ENCODE peak calls at places on chromosomes 4 and X, in eight cellular contexts. I is WTC11, N is H1, J is K562, P is A549, T is HepG2, A is NB4, X is HCT116. M is an unnamed sample.

GRCh38 chr4:3700736-3701135 is 65.4 kb upstream of the ADRA2C start:
- DNase-seq in I (no peak), N (no peak), J (no peak), P (no peak), T (no peak), A (no peak), X (no peak), M (no peak)

GRCh38 chrX:150599226-150599625 is 30.8 kb downstream of the MTM1 start:
- DNase-seq in I (no peak), N (no peak), J (peak), P (peak), T (no peak), A (no peak), X (no peak), M (no peak)

GRCh38 chr4:8525383-8526120 is 54.6 kb upstream of the GPR78 start:
- DNase-seq in I (no peak), N (no peak), J (no peak), P (no peak), T (no peak), A (no peak), X (no peak), M (no peak)

GRCh38 chr4:80082693-80083092 is 9.7 kb upstream of the ANTXR2 start:
- DNase-seq in I (no peak), N (no peak), J (peak), P (no peak), T (no peak), A (no peak), X (no peak), M (no peak)

GRCh38 chrX:26851981-26852380 is 611.2 kb downstream of the PPP4R3C start:
- DNase-seq in I (no peak), N (no peak), J (no peak), P (no peak), T (peak), A (peak), X (peak), M (no peak)

GRCh38 chrX:38880460-38880859 is 79.2 kb downstream of the MID1IP1 start:
- DNase-seq in I (no peak), N (no peak), J (no peak), P (peak), T (peak), A (peak), X (no peak), M (no peak)

GRCh38 chr4:102553982-102554381 is 52.8 kb downstream of the NFKB1 start:
- DNase-seq in I (no peak), N (no peak), J (no peak), P (no peak), T (no peak), A (no peak), X (no peak), M (no peak)

GRCh38 chr4:119659576-119659975 is 31.0 kb upstream of the PDE5A start:
- DNase-seq in I (no peak), N (no peak), J (no peak), P (no peak), T (peak), A (no peak), X (no peak), M (no peak)

GRCh38 chrX:11893933-11894710 is 136.1 kb downstream of the MSL3 start:
- DNase-seq in I (no peak), N (no peak), J (no peak), P (no peak), T (no peak), A (no peak), X (no peak), M (no peak)

GRCh38 chr4:131459430-131460101 is 1689.5 kb upstream of the PCDH10 start:
- DNase-seq in I (no peak), N (no peak), J (no peak), P (no peak), T (no peak), A (no peak), X (no peak), M (no peak)

GRCh38 chrX:69539437-69539836 is 35.3 kb downstream of the NALF2 start:
- DNase-seq in I (no peak), N (no peak), J (no peak), P (no peak), T (no peak), A (no peak), X (no peak), M (no peak)

GRCh38 chr4:56134272-56134671 is 185.5 kb downstream of the CEP135 start:
- DNase-seq in I (no peak), N (no peak), J (no peak), P (no peak), T (peak), A (no peak), X (no peak), M (no peak)

GRCh38 chrX:40644175-40644574 is 3.2 kb downstream of the CXorf38 start:
- DNase-seq in I (no peak), N (no peak), J (no peak), P (no peak), T (no peak), A (peak), X (no peak), M (no peak)

GRCh38 chr4:159360549-159360948 is 257.7 kb downstream of the RAPGEF2 start:
- DNase-seq in I (no peak), N (no peak), J (no peak), P (no peak), T (no peak), A (no peak), X (no peak), M (no peak)

GRCh38 chr4:92234393-92235176 is 69.2 kb upstream of the GRID2 start:
- DNase-seq in I (no peak), N (no peak), J (no peak), P (no peak), T (peak), A (no peak), X (peak), M (no peak)

GRCh38 chr4:144562019-144562740 is 83.8 kb upstream of the HHIP start:
- DNase-seq in I (peak), N (no peak), J (no peak), P (no peak), T (no peak), A (no peak), X (no peak), M (no peak)
- TF ChIP-seq MAX in I (no peak), N (peak), J (no peak), P (no peak), T (no peak), A (no peak), X (no peak), M (peak)

GRCh38 chr4:83208776-83209365 is 75.7 kb downstream of the COQ2 start:
- DNase-seq in I (no peak), N (no peak), J (no peak), P (peak), T (no peak), A (no peak), X (no peak), M (no peak)

GRCh38 chr4:83205760-83206159 is 78.8 kb downstream of the COQ2 start:
- DNase-seq in I (no peak), N (no peak), J (no peak), P (no peak), T (no peak), A (no peak), X (no peak), M (no peak)

GRCh38 chr4:83208371-83208770 is 76.2 kb downstream of the COQ2 start:
- DNase-seq in I (no peak), N (no peak), J (no peak), P (peak), T (no peak), A (no peak), X (no peak), M (no peak)

GRCh38 chr4:83204731-83205130 is 79.9 kb downstream of the COQ2 start:
- DNase-seq in I (no peak), N (no peak), J (no peak), P (no peak), T (no peak), A (no peak), X (no peak), M (no peak)

GRCh38 chr4:83207497-83208105 is 77.0 kb downstream of the COQ2 start:
- DNase-seq in I (no peak), N (no peak), J (no peak), P (peak), T (no peak), A (no peak), X (peak), M (no peak)
- TF ChIP-seq MAX in I (no peak), N (no peak), J (no peak), P (peak), T (no peak), A (no peak), X (no peak), M (no peak)

GRCh38 chr4:105548483-105548882 is 3.9 kb upstream of the ARHGEF38 start:
- DNase-seq in I (no peak), N (no peak), J (no peak), P (no peak), T (no peak), A (no peak), X (no peak), M (no peak)
- TF ChIP-seq MAX in I (no peak), N (no peak), J (no peak), P (no peak), T (no peak), A (no peak), X (no peak), M (no peak)

GRCh38 chrX:332916-333610 is 14.5 kb upstream of the GTPBP6 start:
- DNase-seq in I (no peak), N (no peak), J (no peak), P (no peak), T (no peak), A (no peak), X (no peak), M (no peak)

GRCh38 chrX:331145-331771 is 12.7 kb upstream of the GTPBP6 start:
- DNase-seq in I (peak), N (peak), J (no peak), P (no peak), T (no peak), A (peak), X (no peak), M (peak)

GRCh38 chrX:332496-332860 is 13.9 kb upstream of the GTPBP6 start:
- DNase-seq in I (no peak), N (no peak), J (no peak), P (no peak), T (no peak), A (no peak), X (no peak), M (no peak)

GRCh38 chrX:330726-331144 is 12.1 kb upstream of the GTPBP6 start:
- DNase-seq in I (peak), N (no peak), J (no peak), P (no peak), T (no peak), A (no peak), X (no peak), M (peak)

GRCh38 chrX:331772-332495 is 13.3 kb upstream of the GTPBP6 start:
- DNase-seq in I (no peak), N (no peak), J (no peak), P (no peak), T (no peak), A (no peak), X (no peak), M (no peak)
- TF ChIP-seq MAX in I (no peak), N (no peak), J (no peak), P (no peak), T (no peak), A (no peak), X (no peak), M (no peak)

GRCh38 chr4:90002406-90003040 is 107.9 kb downstream of the MMRN1 start:
- DNase-seq in I (no peak), N (no peak), J (no peak), P (no peak), T (no peak), A (no peak), X (no peak), M (peak)

GRCh38 chr4:89997171-89997704 is 102.6 kb downstream of the MMRN1 start:
- DNase-seq in I (no peak), N (no peak), J (no peak), P (no peak), T (no peak), A (no peak), X (no peak), M (peak)

GRCh38 chr4:89995824-89996223 is 101.2 kb downstream of the MMRN1 start:
- DNase-seq in I (no peak), N (no peak), J (no peak), P (no peak), T (peak), A (no peak), X (no peak), M (no peak)

GRCh38 chr4:89998350-89999098 is 103.9 kb downstream of the MMRN1 start:
- DNase-seq in I (no peak), N (no peak), J (no peak), P (no peak), T (no peak), A (no peak), X (no peak), M (peak)

DNA sequence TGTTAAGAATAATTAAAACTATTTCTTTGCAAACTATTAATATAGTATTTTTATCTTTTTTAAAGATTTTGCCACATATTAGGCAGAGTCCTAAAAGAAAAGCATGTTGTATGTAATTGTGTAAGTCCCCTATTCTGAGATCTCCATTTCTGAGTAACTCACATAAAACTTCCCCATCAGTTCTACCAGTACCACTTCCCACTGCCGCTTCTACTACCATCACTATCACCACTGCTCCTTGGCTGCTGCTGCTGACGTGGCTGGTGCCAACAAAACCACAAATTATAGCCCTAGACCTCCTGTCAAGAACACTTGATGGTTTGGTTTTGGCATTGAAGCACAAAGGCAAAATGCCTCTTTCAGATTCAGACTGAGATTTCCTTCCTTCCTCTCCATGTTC is 106.3 kb downstream of the MMRN1 start:
- DNase-seq in I (no peak), N (no peak), J (no peak), P (no peak), T (no peak), A (no peak), X (no peak), M (no peak)
- TF ChIP-seq MAX in I (no peak), N (no peak), J (no peak), P (no peak), T (no peak), A (no peak), X (no peak), M (no peak)

GRCh38 chrX:9091253-9091652 is 57.3 kb upstream of the FAM9B start:
- DNase-seq in I (no peak), N (no peak), J (no peak), P (no peak), T (no peak), A (no peak), X (no peak), M (no peak)
- TF ChIP-seq MAX in I (no peak), N (no peak), J (no peak), P (no peak), T (no peak), A (no peak), X (no peak), M (no peak)

GRCh38 chr4:147515220-147515936 is 34.5 kb downstream of the EDNRA start:
- DNase-seq in I (no peak), N (no peak), J (no peak), P (no peak), T (no peak), A (no peak), X (no peak), M (no peak)

GRCh38 chr4:147518086-147518485 is 37.2 kb downstream of the EDNRA start:
- DNase-seq in I (no peak), N (no peak), J (no peak), P (no peak), T (no peak), A (no peak), X (no peak), M (no peak)

GRCh38 chr4:147513952-147514351 is 33.1 kb downstream of the EDNRA start:
- DNase-seq in I (no peak), N (no peak), J (no peak), P (peak), T (no peak), A (no peak), X (no peak), M (no peak)

GRCh38 chr4:147516133-147516532 is 35.2 kb downstream of the EDNRA start:
- DNase-seq in I (no peak), N (no peak), J (no peak), P (no peak), T (no peak), A (no peak), X (no peak), M (no peak)

GRCh38 chr4:147518846-147519767 is 38.2 kb downstream of the EDNRA start:
- DNase-seq in I (peak), N (peak), J (peak), P (peak), T (peak), A (peak), X (peak), M (peak)
- TF ChIP-seq MAX in I (no peak), N (no peak), J (no peak), P (no peak), T (no peak), A (no peak), X (no peak), M (no peak)